ENCODE peak calls at places on chromosomes 7 and 10, in four cellular contexts. B is psoas muscle, N is left ventricle myocardium inferior, S is tibial nerve. R is an unnamed sample.
A peak's percentile ranks its signal among the peaks of the same experiment; 100 is the strongest.

GRCh38 chr7:73721237-73721848 is 1.9 kb upstream of the STX1A start:
- DNase-seq in S (no peak), B (peak; percentile 60), N (peak; percentile 73), R (peak; percentile 87)

GRCh38 chr7:66323114-66323513 is 118.0 kb downstream of the TPST1 start:
- DNase-seq in S (no peak), B (no peak), N (no peak), R (no peak)

GRCh38 chr7:151735854-151736402 is 141.0 kb downstream of the PRKAG2 start:
- DNase-seq in N (no peak), S (no peak), B (no peak), R (no peak)

GRCh38 chr7:365593-365992 is 75.6 kb downstream of the FOXL3 start:
- DNase-seq in N (peak; percentile 5), B (no peak), S (no peak), R (no peak)

GRCh38 chr7:2214636-2215035 is 18.1 kb downstream of the MAD1L1 start:
- DNase-seq in N (no peak), B (peak; percentile 5), S (no peak), R (no peak)

GRCh38 chr10:117000580-117000979 is 4.4 kb downstream of the SHTN1 start:
- DNase-seq in N (no peak), B (no peak), S (no peak), R (no peak)

GRCh38 chr7:132650498-132650897 is 74.2 kb upstream of the PLXNA4 start:
- DNase-seq in N (no peak), S (no peak), B (no peak), R (no peak)

GRCh38 chr7:124992881-124993562 is 63.4 kb upstream of the POT1 start:
- DNase-seq in S (no peak), B (no peak), N (no peak), R (no peak)

GRCh38 chr10:81116201-81116600 is 578.5 kb downstream of the SH2D4B start:
- DNase-seq in N (no peak), B (no peak), S (no peak), R (no peak)

GRCh38 chr7:27177795-27178320 is 3.7 kb upstream of the HOXA10 start:
- DNase-seq in S (peak; percentile 9), B (no peak), N (no peak), R (no peak)
- H3K27ac ChIP-seq in S (peak overlapping the region; percentile 80), B (peak overlapping the region; percentile 92), N (no peak overlapping the region), R (peak overlapping the region; percentile 96)

DNA sequence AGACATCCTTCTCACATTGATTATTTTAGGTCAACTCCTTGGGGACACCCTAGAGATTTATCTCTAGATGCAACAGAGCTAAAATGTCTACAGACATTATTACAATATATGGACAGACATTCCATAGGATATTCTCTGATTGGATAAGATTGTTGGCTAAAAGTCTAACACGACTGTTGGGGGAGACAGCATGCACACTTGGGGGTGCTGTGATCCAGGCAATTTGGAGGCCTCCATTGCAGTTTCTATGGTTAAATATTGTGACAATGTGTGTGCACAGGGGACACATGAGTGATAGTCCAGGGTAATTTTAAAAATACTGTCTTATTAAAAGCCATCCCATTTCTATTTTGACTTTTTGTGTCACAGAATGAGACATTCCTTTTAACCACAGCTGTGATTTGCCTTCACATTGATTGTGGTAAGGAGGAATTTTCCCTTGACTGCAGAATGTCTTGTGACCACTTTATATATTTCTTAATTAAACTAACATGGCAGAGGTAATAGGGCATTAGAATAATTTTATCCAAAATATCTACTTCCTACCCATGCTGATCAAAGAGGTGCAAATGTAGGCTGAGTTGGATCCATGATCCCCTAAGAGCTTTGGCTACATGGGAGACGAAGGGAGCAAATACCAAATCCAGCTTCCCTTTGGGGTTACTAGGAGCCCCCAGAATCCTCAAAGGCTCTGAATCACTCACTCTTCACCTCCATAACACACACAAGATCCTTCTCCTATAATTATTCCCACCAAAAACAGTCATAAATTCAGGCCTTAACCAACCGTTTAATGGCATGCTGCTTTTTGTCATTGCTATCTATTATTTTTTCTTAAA is 7.3 kb downstream of the TFPI2 start:
- DNase-seq in B (no peak), N (no peak), S (no peak), R (no peak)
- TF ChIP-seq CTCF in B (no peak), N (peak; percentile 41), S (no peak), R (no peak)

GRCh38 chr10:22626784-22627183 is 87.6 kb downstream of the PIP4K2A start:
- DNase-seq in N (no peak), B (no peak), S (no peak), R (no peak)
- H3K4me1 ChIP-seq in N (peaks cover 64% of the 10 kb centered on the region), B (peaks cover 13% of the 10 kb centered on the region), S (peaks cover 46% of the 10 kb centered on the region), R (no peaks in the 10 kb centered on the region)

GRCh38 chr7:141550694-141551079 is 523 bp upstream of the AGK start:
- DNase-seq in N (peak; percentile 19), B (no peak), S (no peak), R (no peak)
- H3K27ac ChIP-seq in N (peak overlapping the region; percentile 86), B (peak overlapping the region; percentile 76), S (peak overlapping the region; percentile 65), R (peak overlapping the region; percentile 64)

R was measured in prostate gland.